ENCODE peak calls at places on chromosomes 1 and 21, in seven cellular contexts. H is GM23248, K is GM12865, I is mucosa of descending colon, Z is AG04450, F is gastrocnemius medialis, X is astrocyte of the spinal cord. J is an unnamed sample.

GRCh38 chr1:25806418-25806817 is 6.4 kb downstream of the SELENON start:
- DNase-seq in H (peak), K (no peak), I (no peak), Z (no peak), F (no peak), X (peak), J (peak)

GRCh38 chr1:44336668-44337067 is 18.4 kb downstream of the ERI3 start:
- DNase-seq in H (no peak), K (no peak), I (no peak), Z (no peak), F (no peak), X (no peak), J (no peak)

GRCh38 chr1:218459878-218460277 is 114.7 kb downstream of the TGFB2 start:
- DNase-seq in H (peak), K (peak), I (no peak), Z (peak), F (no peak), X (peak), J (peak)

GRCh38 chr21:15741510-15741909 is 11.7 kb downstream of the USP25 start:
- DNase-seq in H (peak), K (no peak), I (no peak), Z (no peak), F (no peak), X (peak), J (no peak)

GRCh38 chr1:101506541-101507164 is 269.8 kb downstream of the S1PR1 start:
- DNase-seq in H (peak), K (peak), I (peak), Z (no peak), F (no peak), X (peak), J (no peak)

GRCh38 chr1:109084563-109085517 is 5.7 kb upstream of the TMEM167B start:
- DNase-seq in H (no peak), K (no peak), I (no peak), Z (no peak), F (no peak), X (peak), J (no peak)

GRCh38 chr1:40898434-40898900 is 36.3 kb upstream of the CITED4 start:
- DNase-seq in H (peak), K (peak), I (no peak), Z (no peak), F (no peak), X (peak), J (no peak)

GRCh38 chr1:116345830-116346229 is 27.2 kb upstream of the ATP1A1 start:
- DNase-seq in H (no peak), K (no peak), I (no peak), Z (no peak), F (no peak), X (no peak), J (no peak)

GRCh38 chr1:40745180-40745579 is 38.4 kb upstream of the KCNQ4 start:
- DNase-seq in H (peak), K (no peak), I (no peak), Z (peak), F (no peak), X (no peak), J (peak)

GRCh38 chr21:22364163-22364562 is 1366.0 kb downstream of the NCAM2 start:
- DNase-seq in H (no peak), K (no peak), I (no peak), Z (no peak), F (no peak), X (no peak), J (no peak)

GRCh38 chr1:10692401-10693021 is 103.9 kb downstream of the CASZ1 start:
- DNase-seq in H (peak), K (peak), I (peak), Z (no peak), F (peak), X (no peak), J (no peak)

GRCh38 chr1:19268445-19268844 is 16.8 kb downstream of the MRTO4 start:
- DNase-seq in H (no peak), K (no peak), I (no peak), Z (no peak), F (no peak), X (no peak), J (no peak)

GRCh38 chr1:19274636-19275035 is 13.9 kb downstream of the AKR7A3 start:
- DNase-seq in H (no peak), K (no peak), I (no peak), Z (no peak), F (no peak), X (no peak), J (no peak)

GRCh38 chr1:19272064-19272463 is 16.5 kb downstream of the AKR7A3 start:
- DNase-seq in H (no peak), K (no peak), I (no peak), Z (no peak), F (no peak), X (no peak), J (no peak)

GRCh38 chr1:19273106-19273843 is 15.3 kb downstream of the AKR7A3 start:
- DNase-seq in H (no peak), K (no peak), I (peak), Z (no peak), F (no peak), X (no peak), J (no peak)
- H3K4me3 ChIP-seq in H (no peak), K (no peak), I (no peak), Z (no peak), F (no peak), X (no peak), J (no peak)

GRCh38 chr1:203296456-203297073 is 8.8 kb upstream of the BTG2 start:
- DNase-seq in H (no peak), K (no peak), I (no peak), Z (no peak), F (no peak), X (peak), J (no peak)

GRCh38 chr1:203302461-203302860 is 2.9 kb upstream of the BTG2 start:
- DNase-seq in H (no peak), K (no peak), I (no peak), Z (no peak), F (no peak), X (no peak), J (no peak)

GRCh38 chr1:203301331-203301668 is 4.0 kb upstream of the BTG2 start:
- DNase-seq in H (no peak), K (no peak), I (no peak), Z (no peak), F (no peak), X (no peak), J (no peak)

GRCh38 chr1:203300441-203301330 is 4.6 kb upstream of the BTG2 start:
- DNase-seq in H (no peak), K (peak), I (no peak), Z (no peak), F (no peak), X (no peak), J (no peak)

GRCh38 chr1:203299180-203299579 is 6.1 kb upstream of the BTG2 start:
- DNase-seq in H (no peak), K (peak), I (no peak), Z (no peak), F (no peak), X (no peak), J (no peak)
- H3K4me3 ChIP-seq in H (no peak), K (peak), I (no peak), Z (no peak), F (no peak), X (no peak), J (no peak)

GRCh38 chr1:65389296-65389695 is 31.2 kb upstream of the LEPR start:
- DNase-seq in H (no peak), K (no peak), I (no peak), Z (no peak), F (no peak), X (no peak), J (no peak)

DNA sequence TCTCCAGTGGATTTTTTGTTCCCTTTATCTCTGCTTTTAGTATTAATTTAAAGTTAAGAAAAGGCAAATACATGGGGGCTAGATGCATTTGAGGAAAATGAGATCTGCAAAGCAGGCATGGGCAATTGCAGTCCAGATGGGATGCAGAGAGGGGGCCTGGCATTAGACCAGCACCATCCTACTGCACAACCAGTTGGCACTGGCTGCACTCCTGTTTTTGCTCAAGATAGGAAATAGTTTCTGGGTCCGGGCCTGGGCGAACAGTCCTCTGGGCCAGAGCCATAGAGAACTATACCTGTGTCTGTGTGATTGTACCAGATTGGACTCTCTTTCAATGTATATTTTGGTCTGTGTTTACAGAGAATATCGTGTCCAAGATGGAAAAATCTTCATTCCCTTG is 34.0 kb upstream of the LEPR start:
- DNase-seq in H (no peak), K (no peak), I (no peak), Z (no peak), F (no peak), X (no peak), J (no peak)
- H3K4me3 ChIP-seq in H (no peak), K (no peak), I (no peak), Z (no peak), F (no peak), X (no peak), J (no peak)

GRCh38 chr21:42298237-42298636 is 17.0 kb downstream of the TFF3 start:
- DNase-seq in H (no peak), K (no peak), I (no peak), Z (no peak), F (no peak), X (no peak), J (no peak)
- H3K4me3 ChIP-seq in H (no peak), K (no peak), I (no peak), Z (no peak), F (no peak), X (no peak), J (no peak)

GRCh38 chr1:79100385-79100784 is 93.9 kb upstream of the ADGRL4 start:
- DNase-seq in H (peak), K (no peak), I (no peak), Z (peak), F (no peak), X (peak), J (peak)

GRCh38 chr1:79109445-79109844 is 102.9 kb upstream of the ADGRL4 start:
- DNase-seq in H (no peak), K (no peak), I (no peak), Z (no peak), F (no peak), X (no peak), J (no peak)

GRCh38 chr1:79104617-79105016 is 98.1 kb upstream of the ADGRL4 start:
- DNase-seq in H (no peak), K (no peak), I (no peak), Z (no peak), F (no peak), X (no peak), J (no peak)

GRCh38 chr1:79110749-79111148 is 104.2 kb upstream of the ADGRL4 start:
- DNase-seq in H (no peak), K (no peak), I (no peak), Z (no peak), F (no peak), X (no peak), J (no peak)

GRCh38 chr1:79105499-79105898 is 99.0 kb upstream of the ADGRL4 start:
- DNase-seq in H (peak), K (no peak), I (no peak), Z (no peak), F (no peak), X (peak), J (peak)
- H3K4me3 ChIP-seq in H (no peak), K (no peak), I (no peak), Z (no peak), F (no peak), X (no peak), J (no peak)

GRCh38 chr1:20481158-20481617 is 4.8 kb downstream of the CAMK2N1 start:
- DNase-seq in H (no peak), K (no peak), I (peak), Z (no peak), F (no peak), X (no peak), J (no peak)

GRCh38 chr1:20483833-20484525 is 2.0 kb downstream of the CAMK2N1 start:
- DNase-seq in H (peak), K (no peak), I (peak), Z (no peak), F (no peak), X (peak), J (no peak)

GRCh38 chr1:20484526-20485462 is 1.2 kb downstream of the CAMK2N1 start:
- DNase-seq in H (peak), K (no peak), I (peak), Z (no peak), F (no peak), X (no peak), J (no peak)

GRCh38 chr1:20481643-20482498 is 4.1 kb downstream of the CAMK2N1 start:
- DNase-seq in H (no peak), K (no peak), I (no peak), Z (no peak), F (no peak), X (no peak), J (no peak)

DNA sequence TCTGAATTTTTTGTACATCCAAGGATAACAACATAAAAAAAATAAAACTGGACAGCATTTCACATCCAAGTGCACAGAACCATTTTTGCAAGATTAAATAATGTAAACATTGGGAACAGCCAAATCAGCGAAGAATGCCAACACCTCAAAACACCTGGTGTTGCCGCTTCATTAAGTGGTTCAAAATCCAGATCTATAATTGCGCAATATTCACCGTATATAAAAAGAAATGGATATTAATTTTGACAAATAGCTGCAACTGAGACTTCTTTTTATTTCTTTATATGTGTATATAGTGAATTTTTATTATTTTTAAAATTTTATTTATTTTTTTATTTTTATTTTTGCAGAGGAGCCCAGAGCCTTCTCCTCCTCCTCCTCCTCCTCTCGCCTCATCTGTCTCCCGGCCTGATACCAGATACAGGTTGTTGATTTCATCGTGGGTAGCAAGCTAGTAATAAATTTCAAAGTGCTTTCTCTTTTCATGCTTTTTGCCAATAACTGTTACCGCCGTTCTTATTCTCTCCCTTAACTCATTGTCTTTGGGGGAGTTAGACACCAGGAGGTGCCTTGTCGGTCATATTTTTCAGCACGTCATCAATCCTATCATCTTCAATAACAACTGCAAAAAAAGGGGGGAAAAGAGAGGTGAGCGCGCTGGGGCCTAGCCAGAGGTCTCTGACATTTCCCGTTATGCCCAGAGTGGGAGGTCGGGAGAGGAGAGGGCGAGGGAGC is 2.7 kb downstream of the CAMK2N1 start:
- DNase-seq in H (no peak), K (no peak), I (no peak), Z (no peak), F (no peak), X (no peak), J (no peak)
- H3K4me3 ChIP-seq in H (peak), K (no peak), I (no peak), Z (peak), F (no peak), X (peak), J (peak)

GRCh38 chr1:183636783-183637182 is 1.2 kb upstream of the ARPC5 start:
- DNase-seq in H (peak), K (no peak), I (no peak), Z (no peak), F (no peak), X (no peak), J (no peak)
- H3K4me3 ChIP-seq in H (peak), K (peak), I (no peak), Z (peak), F (no peak), X (peak), J (peak)

GRCh38 chr1:228140724-228141081 is 624 bp downstream of the GUK1 start:
- DNase-seq in H (no peak), K (no peak), I (no peak), Z (no peak), F (no peak), X (peak), J (no peak)

GRCh38 chr1:228143480-228144212 is 3.6 kb downstream of the GUK1 start:
- DNase-seq in H (no peak), K (no peak), I (no peak), Z (no peak), F (no peak), X (no peak), J (no peak)

GRCh38 chr1:228141082-228141870 is 1.2 kb downstream of the GUK1 start:
- DNase-seq in H (peak), K (peak), I (peak), Z (no peak), F (peak), X (peak), J (no peak)

GRCh38 chr1:228142616-228143203 is 2.6 kb downstream of the GUK1 start:
- DNase-seq in H (no peak), K (no peak), I (peak), Z (no peak), F (no peak), X (no peak), J (no peak)

DNA sequence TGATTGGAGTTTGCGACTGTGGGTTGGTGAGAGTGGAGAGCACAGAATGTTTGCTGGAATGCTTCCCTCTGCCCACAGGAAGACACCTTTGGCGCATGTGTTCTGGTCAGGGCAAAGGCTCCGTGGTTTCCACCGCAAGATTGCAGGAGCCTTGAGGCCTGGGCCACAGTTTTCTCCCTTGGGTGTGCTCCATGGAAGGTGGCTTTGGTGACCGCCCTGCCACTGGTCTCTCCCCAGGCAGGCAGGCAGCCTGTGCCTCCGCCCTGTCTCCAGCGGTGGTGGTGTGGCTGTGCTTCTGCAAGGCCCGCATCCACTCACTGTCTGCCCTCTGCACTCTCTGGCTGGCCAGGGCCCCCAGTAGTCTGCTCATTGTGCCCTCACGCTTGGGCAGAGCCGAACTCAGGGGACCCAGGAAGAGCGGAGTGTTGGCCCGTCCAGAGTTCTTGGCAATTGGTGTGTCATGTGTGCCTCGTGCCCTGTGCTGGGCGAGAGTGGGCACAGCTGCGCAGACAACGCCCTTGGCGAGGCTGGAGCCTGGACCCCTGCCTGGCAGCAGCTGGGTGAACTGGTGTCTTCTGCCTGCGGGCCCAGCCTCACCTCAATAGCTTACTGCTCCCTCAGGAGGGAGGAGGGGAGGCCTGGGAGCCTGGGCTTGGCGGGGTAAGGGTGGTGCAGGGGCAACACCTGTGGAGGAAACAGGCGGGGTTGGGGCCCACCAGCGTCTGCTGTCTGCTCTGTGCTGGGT is 2.0 kb downstream of the GUK1 start:
- DNase-seq in H (no peak), K (no peak), I (peak), Z (no peak), F (peak), X (peak), J (no peak)
- H3K4me3 ChIP-seq in H (peak), K (peak), I (no peak), Z (peak), F (peak), X (peak), J (peak)

GRCh38 chr1:156676820-156677615 is at the start of gene NES:
- DNase-seq in H (peak), K (no peak), I (no peak), Z (no peak), F (no peak), X (peak), J (no peak)

GRCh38 chr1:156673387-156674121 is 3.7 kb downstream of the NES start:
- DNase-seq in H (no peak), K (no peak), I (no peak), Z (no peak), F (no peak), X (no peak), J (no peak)

GRCh38 chr1:156676450-156676819 is 772 bp downstream of the NES start:
- DNase-seq in H (peak), K (no peak), I (no peak), Z (no peak), F (no peak), X (no peak), J (no peak)

GRCh38 chr1:156675715-156676311 is 1.4 kb downstream of the NES start:
- DNase-seq in H (no peak), K (no peak), I (no peak), Z (no peak), F (no peak), X (peak), J (peak)

GRCh38 chr1:156675271-156675708 is 1.9 kb downstream of the NES start:
- DNase-seq in H (no peak), K (no peak), I (no peak), Z (no peak), F (no peak), X (no peak), J (no peak)
- H3K4me3 ChIP-seq in H (no peak), K (no peak), I (no peak), Z (peak), F (peak), X (peak), J (peak)

J was measured in skeletal muscle cell.